ENCODE peak calls at places on chromosome 7, in eight cellular contexts. One of them, this sample, is unnamed. For H3K36me3, the result is how much of the 10 kb centered on the place peaks cover.

GRCh38 chr7:75842836-75843446 is 29.3 kb upstream of the CCL24 start:
- DNase-seq in heart right ventricle: no peak
- DNase-seq in CD8-positive, alpha-beta memory T cell: no peak
- DNase-seq in tibial artery: no peak
- DNase-seq in spleen: no peak
- DNase-seq in ovary: no peak
- DNase-seq in Caco-2: no peak
- DNase-seq in neural progenitor cell: no peak
- DNase-seq in this sample: no peak

GRCh38 chr7:15016726-15017125 is 114.2 kb upstream of the DGKB start:
- DNase-seq in neural progenitor cell: no peak
- DNase-seq in ovary: no peak
- DNase-seq in tibial artery: no peak
- DNase-seq in spleen: no peak
- DNase-seq in CD8-positive, alpha-beta memory T cell: no peak
- DNase-seq in heart right ventricle: no peak
- DNase-seq in Caco-2: no peak
- DNase-seq in this sample: no peak

GRCh38 chr7:130367088-130367755 is 13.1 kb upstream of the CPA1 start:
- DNase-seq in tibial artery: peak
- DNase-seq in neural progenitor cell: no peak
- DNase-seq in heart right ventricle: no peak
- DNase-seq in ovary: no peak
- DNase-seq in CD8-positive, alpha-beta memory T cell: no peak
- DNase-seq in spleen: peak
- DNase-seq in Caco-2: no peak
- DNase-seq in this sample: no peak

GRCh38 chr7:41788556-41788955 is 85.7 kb upstream of the INHBA start:
- DNase-seq in CD8-positive, alpha-beta memory T cell: no peak
- DNase-seq in heart right ventricle: no peak
- DNase-seq in neural progenitor cell: no peak
- DNase-seq in Caco-2: no peak
- DNase-seq in spleen: no peak
- DNase-seq in ovary: no peak
- DNase-seq in tibial artery: no peak
- DNase-seq in this sample: no peak

GRCh38 chr7:152424348-152425108 is 11.3 kb downstream of the KMT2C start:
- DNase-seq in neural progenitor cell: no peak
- DNase-seq in CD8-positive, alpha-beta memory T cell: no peak
- DNase-seq in ovary: no peak
- DNase-seq in spleen: no peak
- DNase-seq in Caco-2: no peak
- DNase-seq in tibial artery: no peak
- DNase-seq in heart right ventricle: no peak
- DNase-seq in this sample: no peak

GRCh38 chr7:12493407-12493806 is 77.1 kb upstream of the SCIN start:
- DNase-seq in Caco-2: no peak
- DNase-seq in CD8-positive, alpha-beta memory T cell: no peak
- DNase-seq in ovary: no peak
- DNase-seq in neural progenitor cell: no peak
- DNase-seq in spleen: no peak
- DNase-seq in heart right ventricle: no peak
- DNase-seq in tibial artery: no peak
- DNase-seq in this sample: no peak

GRCh38 chr7:22613466-22613865 is 113.5 kb upstream of the STEAP1B start:
- DNase-seq in tibial artery: no peak
- DNase-seq in neural progenitor cell: no peak
- DNase-seq in CD8-positive, alpha-beta memory T cell: no peak
- DNase-seq in ovary: no peak
- DNase-seq in spleen: no peak
- DNase-seq in Caco-2: no peak
- DNase-seq in heart right ventricle: no peak
- DNase-seq in this sample: no peak

GRCh38 chr7:141674702-141675101 is 27.3 kb downstream of the DENND11 start:
- DNase-seq in ovary: no peak
- DNase-seq in heart right ventricle: no peak
- DNase-seq in CD8-positive, alpha-beta memory T cell: no peak
- DNase-seq in neural progenitor cell: peak
- DNase-seq in Caco-2: no peak
- DNase-seq in tibial artery: no peak
- DNase-seq in spleen: no peak
- DNase-seq in this sample: peak

GRCh38 chr7:51040777-51041176 is 258.1 kb upstream of the GRB10 start:
- DNase-seq in tibial artery: no peak
- DNase-seq in CD8-positive, alpha-beta memory T cell: no peak
- DNase-seq in Caco-2: no peak
- DNase-seq in ovary: no peak
- DNase-seq in neural progenitor cell: no peak
- DNase-seq in spleen: no peak
- DNase-seq in heart right ventricle: no peak
- DNase-seq in this sample: no peak

GRCh38 chr7:131226116-131226562 is 101.5 kb upstream of the MKLN1 start:
- DNase-seq in CD8-positive, alpha-beta memory T cell: no peak
- DNase-seq in ovary: no peak
- DNase-seq in Caco-2: no peak
- DNase-seq in spleen: no peak
- DNase-seq in heart right ventricle: no peak
- DNase-seq in tibial artery: no peak
- DNase-seq in neural progenitor cell: no peak
- DNase-seq in this sample: no peak

GRCh38 chr7:36181668-36182067 is 28.6 kb downstream of the EEPD1 start:
- DNase-seq in Caco-2: no peak
- DNase-seq in ovary: no peak
- DNase-seq in spleen: no peak
- DNase-seq in heart right ventricle: no peak
- DNase-seq in CD8-positive, alpha-beta memory T cell: no peak
- DNase-seq in tibial artery: no peak
- DNase-seq in neural progenitor cell: no peak
- DNase-seq in this sample: no peak

GRCh38 chr7:46215987-46216567 is 295.0 kb upstream of the IGFBP3 start:
- DNase-seq in neural progenitor cell: peak
- DNase-seq in tibial artery: no peak
- DNase-seq in Caco-2: no peak
- DNase-seq in heart right ventricle: peak
- DNase-seq in spleen: no peak
- DNase-seq in ovary: no peak
- DNase-seq in CD8-positive, alpha-beta memory T cell: no peak
- DNase-seq in this sample: no peak

GRCh38 chr7:127738859-127739258 is 86.9 kb downstream of the SND1 start:
- DNase-seq in ovary: no peak
- DNase-seq in heart right ventricle: no peak
- DNase-seq in neural progenitor cell: no peak
- DNase-seq in CD8-positive, alpha-beta memory T cell: no peak
- DNase-seq in spleen: no peak
- DNase-seq in tibial artery: no peak
- DNase-seq in Caco-2: no peak
- DNase-seq in this sample: no peak
- H3K36me3 ChIP-seq in ovary: under half
- H3K36me3 ChIP-seq in heart right ventricle: under half
- H3K36me3 ChIP-seq in neural progenitor cell: under half
- H3K36me3 ChIP-seq in CD8-positive, alpha-beta memory T cell: under half
- H3K36me3 ChIP-seq in spleen: under half
- H3K36me3 ChIP-seq in tibial artery: under half
- H3K36me3 ChIP-seq in Caco-2: under half
- H3K36me3 ChIP-seq in this sample: under half

GRCh38 chr7:157089100-157089510 is 49.6 kb upstream of the UBE3C start:
- DNase-seq in ovary: no peak
- DNase-seq in neural progenitor cell: no peak
- DNase-seq in heart right ventricle: no peak
- DNase-seq in tibial artery: peak
- DNase-seq in Caco-2: no peak
- DNase-seq in spleen: peak
- DNase-seq in CD8-positive, alpha-beta memory T cell: no peak
- DNase-seq in this sample: no peak

GRCh38 chr7:157090485-157091165 is 48.1 kb upstream of the UBE3C start:
- DNase-seq in tibial artery: peak
- DNase-seq in CD8-positive, alpha-beta memory T cell: no peak
- DNase-seq in spleen: peak
- DNase-seq in neural progenitor cell: no peak
- DNase-seq in heart right ventricle: no peak
- DNase-seq in ovary: no peak
- DNase-seq in Caco-2: no peak
- DNase-seq in this sample: no peak

GRCh38 chr7:157088136-157088535 is 50.6 kb upstream of the UBE3C start:
- DNase-seq in spleen: peak
- DNase-seq in heart right ventricle: no peak
- DNase-seq in ovary: no peak
- DNase-seq in tibial artery: peak
- DNase-seq in Caco-2: no peak
- DNase-seq in CD8-positive, alpha-beta memory T cell: no peak
- DNase-seq in neural progenitor cell: no peak
- DNase-seq in this sample: no peak

GRCh38 chr7:157087646-157088045 is 51.1 kb upstream of the UBE3C start:
- DNase-seq in ovary: no peak
- DNase-seq in Caco-2: no peak
- DNase-seq in CD8-positive, alpha-beta memory T cell: no peak
- DNase-seq in tibial artery: peak
- DNase-seq in neural progenitor cell: no peak
- DNase-seq in spleen: peak
- DNase-seq in heart right ventricle: no peak
- DNase-seq in this sample: no peak

GRCh38 chr7:157086508-157087187 is 52.1 kb upstream of the UBE3C start:
- DNase-seq in ovary: no peak
- DNase-seq in tibial artery: no peak
- DNase-seq in Caco-2: no peak
- DNase-seq in heart right ventricle: no peak
- DNase-seq in spleen: peak
- DNase-seq in neural progenitor cell: no peak
- DNase-seq in CD8-positive, alpha-beta memory T cell: no peak
- DNase-seq in this sample: no peak
- H3K36me3 ChIP-seq in ovary: under half
- H3K36me3 ChIP-seq in tibial artery: under half
- H3K36me3 ChIP-seq in Caco-2: under half
- H3K36me3 ChIP-seq in heart right ventricle: under half
- H3K36me3 ChIP-seq in spleen: under half
- H3K36me3 ChIP-seq in neural progenitor cell: under half
- H3K36me3 ChIP-seq in CD8-positive, alpha-beta memory T cell: under half
- H3K36me3 ChIP-seq in this sample: under half

DNA sequence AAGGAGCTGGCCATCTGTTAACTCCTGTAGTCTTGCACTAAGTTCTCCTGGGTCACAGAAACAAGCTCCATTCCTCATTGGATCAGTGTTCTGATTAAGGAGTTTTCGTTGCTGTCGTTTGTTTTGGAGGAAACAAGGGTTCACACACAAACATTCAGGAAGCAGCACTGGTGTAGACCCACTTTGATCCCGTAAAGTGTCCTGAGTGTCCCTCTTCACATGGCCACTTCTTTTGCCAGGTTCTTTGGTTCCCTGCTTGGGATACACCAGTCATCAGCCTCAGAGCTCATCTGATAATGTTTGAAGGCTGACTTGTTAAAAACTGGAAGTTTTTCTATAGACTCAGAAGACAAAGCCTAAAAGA is 10.9 kb downstream of the PDK4 start:
- DNase-seq in spleen: no peak
- DNase-seq in neural progenitor cell: no peak
- DNase-seq in Caco-2: no peak
- DNase-seq in heart right ventricle: no peak
- DNase-seq in CD8-positive, alpha-beta memory T cell: no peak
- DNase-seq in tibial artery: no peak
- DNase-seq in ovary: no peak
- DNase-seq in this sample: no peak
- H3K36me3 ChIP-seq in spleen: under half
- H3K36me3 ChIP-seq in neural progenitor cell: under half
- H3K36me3 ChIP-seq in Caco-2: under half
- H3K36me3 ChIP-seq in heart right ventricle: half or more
- H3K36me3 ChIP-seq in CD8-positive, alpha-beta memory T cell: under half
- H3K36me3 ChIP-seq in tibial artery: half or more
- H3K36me3 ChIP-seq in ovary: under half
- H3K36me3 ChIP-seq in this sample: under half

GRCh38 chr7:155662343-155663043 is 18.0 kb downstream of the RBM33 start:
- DNase-seq in spleen: no peak
- DNase-seq in Caco-2: no peak
- DNase-seq in ovary: no peak
- DNase-seq in tibial artery: no peak
- DNase-seq in CD8-positive, alpha-beta memory T cell: no peak
- DNase-seq in neural progenitor cell: no peak
- DNase-seq in heart right ventricle: no peak
- DNase-seq in this sample: no peak
- H3K36me3 ChIP-seq in spleen: under half
- H3K36me3 ChIP-seq in Caco-2: under half
- H3K36me3 ChIP-seq in ovary: under half
- H3K36me3 ChIP-seq in tibial artery: under half
- H3K36me3 ChIP-seq in CD8-positive, alpha-beta memory T cell: under half
- H3K36me3 ChIP-seq in neural progenitor cell: under half
- H3K36me3 ChIP-seq in heart right ventricle: under half
- H3K36me3 ChIP-seq in this sample: under half

DNA sequence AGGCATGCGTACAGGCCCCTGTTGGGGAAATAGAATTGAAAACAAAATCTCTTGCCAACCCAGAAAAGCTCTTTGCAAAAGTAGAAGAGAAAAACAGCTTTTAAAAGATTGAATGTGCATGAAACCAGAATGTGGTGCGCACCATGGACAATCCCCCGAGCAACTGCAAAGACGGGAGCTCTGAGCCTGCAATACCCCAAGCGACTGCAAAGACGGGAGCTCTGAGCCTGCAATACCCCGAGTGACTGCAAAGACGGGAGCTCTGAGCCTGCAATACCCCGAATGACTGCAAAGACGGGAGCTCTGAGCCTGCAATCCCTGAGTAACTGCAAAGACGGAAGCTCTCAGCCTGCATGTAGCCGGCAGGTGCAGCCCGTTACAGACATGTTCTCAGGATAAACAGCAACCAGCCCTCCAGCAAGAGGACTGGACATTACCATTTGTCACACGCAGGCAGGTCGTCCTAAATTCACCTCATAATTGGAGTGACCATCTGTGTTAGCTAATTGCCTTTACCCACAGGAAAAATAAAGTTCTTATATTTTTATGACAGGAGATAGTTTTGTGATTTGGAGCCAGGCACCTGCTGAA is 6.2 kb downstream of the ZNF775 start:
- DNase-seq in heart right ventricle: no peak
- DNase-seq in neural progenitor cell: peak
- DNase-seq in spleen: no peak
- DNase-seq in tibial artery: no peak
- DNase-seq in ovary: no peak
- DNase-seq in Caco-2: no peak
- DNase-seq in CD8-positive, alpha-beta memory T cell: no peak
- DNase-seq in this sample: no peak
- H3K36me3 ChIP-seq in heart right ventricle: under half
- H3K36me3 ChIP-seq in neural progenitor cell: under half
- H3K36me3 ChIP-seq in spleen: under half
- H3K36me3 ChIP-seq in tibial artery: under half
- H3K36me3 ChIP-seq in ovary: under half
- H3K36me3 ChIP-seq in Caco-2: under half
- H3K36me3 ChIP-seq in CD8-positive, alpha-beta memory T cell: under half
- H3K36me3 ChIP-seq in this sample: under half

DNA sequence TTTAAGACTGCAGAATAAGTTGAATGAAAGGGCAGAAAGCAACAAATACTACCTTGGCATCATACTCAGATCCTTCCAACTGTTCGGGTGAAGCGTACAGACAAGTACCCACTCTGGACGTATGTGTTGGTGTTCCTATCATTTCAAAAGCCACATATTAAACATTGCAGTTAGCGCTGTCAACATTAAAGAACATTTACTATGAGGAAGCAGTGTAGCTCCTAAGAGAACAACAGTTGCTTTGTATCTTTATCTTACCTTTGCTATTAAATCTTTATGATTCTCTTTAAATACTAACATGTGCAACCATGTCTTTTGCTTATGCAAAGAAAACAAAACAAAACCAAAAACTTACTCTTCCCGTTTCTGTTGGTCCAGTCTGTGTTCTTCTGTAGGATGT is 2.6 kb upstream of the ANKRD61 start:
- DNase-seq in neural progenitor cell: no peak
- DNase-seq in ovary: no peak
- DNase-seq in Caco-2: no peak
- DNase-seq in CD8-positive, alpha-beta memory T cell: no peak
- DNase-seq in tibial artery: no peak
- DNase-seq in spleen: no peak
- DNase-seq in heart right ventricle: no peak
- DNase-seq in this sample: no peak
- H3K36me3 ChIP-seq in neural progenitor cell: under half
- H3K36me3 ChIP-seq in ovary: under half
- H3K36me3 ChIP-seq in Caco-2: under half
- H3K36me3 ChIP-seq in CD8-positive, alpha-beta memory T cell: under half
- H3K36me3 ChIP-seq in tibial artery: half or more
- H3K36me3 ChIP-seq in spleen: under half
- H3K36me3 ChIP-seq in heart right ventricle: half or more
- H3K36me3 ChIP-seq in this sample: under half

This sample was measured in iPS DF 6.9.